ENCODE peak calls at places on chromosomes 12 and 14, in eight cellular contexts. C is A549, Z is heart right ventricle, E is neural progenitor cell, B is PC-9, A is stomach, U is osteoblast, G is tibial nerve. Q is an unnamed sample. For H3K4me1, the result is how much of the 10 kb centered on the place peaks cover.

GRCh38 chr12:26088999-26089398 is 35.8 kb downstream of the BHLHE41 start:
- DNase-seq in Z (no peak), A (no peak), E (no peak), C (no peak), G (no peak), B (no peak), U (no peak), Q (no peak)

GRCh38 chr14:65156568-65157366 is 54.5 kb upstream of the MAX start:
- DNase-seq in Z (peak), A (no peak), C (no peak), G (peak), B (no peak), U (peak), E (no peak), Q (peak)

GRCh38 chr14:75295491-75296338 is 17.1 kb downstream of the FOS start:
- DNase-seq in C (peak), E (peak), Z (peak), B (peak), U (peak), A (peak), G (peak), Q (peak)

GRCh38 chr12:94536040-94536965 is 76.6 kb upstream of the CEP83 start:
- DNase-seq in U (no peak), E (no peak), C (no peak), A (no peak), Z (no peak), B (no peak), G (no peak), Q (no peak)

GRCh38 chr12:79534029-79534867 is 156.5 kb downstream of the PAWR start:
- DNase-seq in Z (no peak), C (no peak), B (no peak), E (no peak), G (no peak), U (no peak), A (no peak), Q (no peak)

GRCh38 chr14:50776522-50776921 is 54.4 kb downstream of the NIN start:
- DNase-seq in G (no peak), B (no peak), A (no peak), U (no peak), E (no peak), C (no peak), Z (no peak), Q (no peak)

GRCh38 chr12:1325666-1326065 is 268.7 kb downstream of the FBXL14 start:
- DNase-seq in C (no peak), G (no peak), Z (no peak), E (no peak), A (no peak), U (no peak), B (no peak), Q (no peak)

GRCh38 chr14:103910262-103910935 is 17.9 kb upstream of the TDRD9 start:
- DNase-seq in U (no peak), C (peak), B (peak), G (peak), A (peak), E (peak), Z (peak), Q (peak)

GRCh38 chr14:37253905-37254304 is 56.2 kb downstream of the MIPOL1 start:
- DNase-seq in A (no peak), B (peak), G (peak), E (no peak), C (no peak), U (no peak), Z (no peak), Q (no peak)

GRCh38 chr12:127594351-127594970 is 672.5 kb upstream of the TMEM132C start:
- DNase-seq in A (no peak), G (no peak), U (no peak), C (no peak), B (no peak), Z (no peak), E (peak), Q (no peak)

GRCh38 chr12:6426882-6427671 is 17.7 kb upstream of the CD27 start:
- DNase-seq in B (no peak), U (no peak), G (no peak), C (no peak), Z (no peak), E (no peak), A (peak), Q (no peak)

GRCh38 chr14:59707778-59708635 is 131.4 kb upstream of the CCDC175 start:
- DNase-seq in G (no peak), E (no peak), B (no peak), C (no peak), U (no peak), Z (no peak), A (no peak), Q (no peak)

DNA sequence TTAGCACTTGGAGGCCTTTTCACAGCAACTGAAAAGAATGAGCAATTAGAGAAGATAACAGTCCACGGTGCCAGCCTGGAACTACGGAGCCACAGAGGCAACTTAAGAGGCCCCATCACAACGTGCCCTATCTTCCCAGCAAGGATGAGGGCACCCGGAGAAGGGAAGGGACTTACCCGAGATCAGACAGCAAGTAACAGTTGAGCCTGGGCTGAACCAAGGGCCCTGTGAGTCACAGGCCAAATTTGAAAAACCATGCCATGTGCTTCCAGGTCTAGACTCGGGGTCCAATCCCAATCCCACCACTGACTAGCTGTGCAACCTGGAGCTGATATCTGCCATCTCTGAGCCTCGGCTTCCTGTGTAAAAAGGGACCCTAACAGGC is 42.2 kb downstream of the PITPNM2 start:
- DNase-seq in U (no peak), G (no peak), E (no peak), B (no peak), A (no peak), C (no peak), Z (no peak), Q (no peak)
- TF ChIP-seq CTCF in U (no peak), G (no peak), E (no peak), B (no peak), A (no peak), C (no peak), Z (no peak), Q (no peak)

DNA sequence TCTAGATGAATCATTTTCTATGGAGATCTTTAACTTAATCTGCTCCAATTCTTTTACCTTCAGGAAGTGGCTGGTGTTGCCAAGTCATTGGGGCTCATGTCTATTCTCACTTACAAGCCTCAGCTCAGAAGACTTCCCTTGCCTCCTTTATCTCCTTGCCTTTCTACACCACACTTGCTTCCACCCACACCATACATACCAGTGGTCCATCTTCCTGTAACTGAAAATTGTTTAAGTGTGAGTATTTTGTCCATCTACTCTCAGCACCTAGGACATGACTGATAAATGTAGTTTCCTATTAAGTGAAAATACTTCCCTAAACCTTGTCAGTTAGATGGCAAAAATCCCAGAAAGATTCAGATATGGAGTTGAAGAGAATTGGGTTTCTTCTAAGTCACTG is 199.7 kb upstream of the CPNE8 start:
- DNase-seq in B (no peak), C (no peak), E (no peak), G (no peak), A (no peak), U (no peak), Z (no peak), Q (no peak)
- H3K4me3 ChIP-seq in B (no peak), C (no peak), E (no peak), G (no peak), A (no peak), U (no peak), Z (no peak), Q (no peak)

GRCh38 chr12:54891717-54892478 is 37.6 kb downstream of the MUCL1 start:
- DNase-seq in G (no peak), E (no peak), B (no peak), A (peak), C (no peak), Z (no peak), U (no peak), Q (peak)
- H3K4me1 ChIP-seq in G (under half), E (under half), B (under half), A (under half), C (under half), Z (under half), U (under half), Q (under half)

DNA sequence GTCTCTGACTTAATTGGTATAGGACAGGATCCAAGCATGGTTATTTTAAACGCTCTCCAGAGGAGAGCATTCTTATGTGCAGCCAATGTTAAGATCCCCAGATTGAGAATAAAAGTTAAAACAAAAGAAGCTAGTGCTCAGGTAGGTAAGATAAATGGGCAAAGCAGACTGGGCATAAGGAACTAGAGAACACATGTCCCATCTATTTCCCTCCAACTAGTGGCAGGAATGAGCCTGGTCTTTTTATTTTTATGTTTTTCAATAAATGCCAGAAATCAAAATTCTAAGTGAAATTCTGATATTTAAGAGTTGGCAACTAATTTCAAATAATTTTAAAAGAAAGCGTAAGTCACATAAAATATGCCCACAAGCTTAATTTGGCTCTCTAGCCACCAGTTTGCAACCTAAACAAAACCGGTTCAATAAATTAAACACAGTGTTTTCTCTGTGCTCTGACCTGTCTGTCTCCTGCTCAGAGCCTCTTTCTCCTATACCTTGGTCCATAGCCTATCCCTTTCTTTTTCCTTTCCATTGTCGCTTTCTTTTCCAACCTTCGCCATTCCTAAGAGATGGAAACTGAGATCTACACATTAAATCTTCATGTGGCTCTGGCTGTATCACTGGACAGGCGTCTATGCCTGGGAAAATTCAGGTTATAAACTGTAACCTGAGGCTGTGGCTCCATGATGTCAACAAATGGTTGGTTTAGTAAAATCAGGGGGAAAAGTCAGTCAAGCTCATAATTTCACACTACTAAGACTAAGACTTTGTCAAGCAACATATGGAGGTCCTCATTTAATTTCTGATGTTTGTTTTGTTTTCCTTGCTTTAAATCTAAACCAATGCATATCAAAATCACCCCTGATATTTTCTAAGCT is 5.5 kb downstream of the SLC38A1 start:
- DNase-seq in G (no peak), C (no peak), B (no peak), Z (no peak), U (no peak), E (no peak), A (no peak), Q (no peak)
- TF ChIP-seq CTCF in G (no peak), C (peak), B (peak), Z (no peak), U (peak), E (peak), A (no peak), Q (no peak)

GRCh38 chr12:57579677-57580465 is 11.1 kb upstream of the PIP4K2C start:
- DNase-seq in U (no peak), E (no peak), C (no peak), G (no peak), B (no peak), A (no peak), Z (no peak), Q (no peak)
- H3K4me3 ChIP-seq in U (no peak), E (no peak), C (no peak), G (no peak), B (no peak), A (no peak), Z (no peak), Q (no peak)

GRCh38 chr14:105212541-105213305 is 31.6 kb upstream of the NUDT14 start:
- DNase-seq in A (no peak), G (no peak), E (no peak), B (no peak), C (no peak), U (no peak), Z (no peak), Q (no peak)
- H3K4me1 ChIP-seq in A (under half), G (under half), E (under half), B (under half), C (under half), U (under half), Z (under half), Q (under half)